ENCODE peak calls at places on chromosomes 7 and 10, in ten cellular contexts. C is uterus, W is transverse colon, X is heart left ventricle, U is tibial nerve, Q is stomach, N is Peyer's patch, A is IMR-90, I is adrenal gland, V is H1. B is an unnamed sample.

GRCh38 chr10:79319372-79319771 is 27.9 kb upstream of the PPIF start:
- DNase-seq in C (no peak), I (no peak), X (no peak), A (no peak), U (no peak), N (no peak), Q (no peak), W (no peak), V (no peak), B (no peak)

GRCh38 chr7:135753616-135754413 is 5.2 kb upstream of the FAM180A start:
- DNase-seq in I (no peak), X (no peak), N (no peak), W (no peak), U (no peak), V (no peak), A (no peak), Q (no peak), C (no peak), B (no peak)

GRCh38 chr10:35232509-35232908 is 103.8 kb upstream of the CCNY start:
- DNase-seq in U (no peak), A (no peak), Q (no peak), W (no peak), C (no peak), I (no peak), V (no peak), X (no peak), N (no peak), B (no peak)

GRCh38 chr10:29343607-29344038 is 54.8 kb downstream of the LYZL1 start:
- DNase-seq in U (no peak), A (no peak), V (no peak), I (no peak), Q (no peak), W (no peak), C (no peak), X (no peak), N (no peak), B (no peak)

GRCh38 chr10:102586858-102587257 is 57.4 kb upstream of the TRIM8 start:
- DNase-seq in C (no peak), W (no peak), X (no peak), I (no peak), Q (no peak), U (no peak), A (no peak), N (no peak), V (no peak), B (no peak)

GRCh38 chr10:80075781-80076180 is 2.7 kb upstream of the TMEM254 start:
- DNase-seq in A (peak), N (no peak), V (no peak), U (no peak), W (no peak), X (no peak), Q (no peak), C (no peak), I (no peak), B (no peak)

GRCh38 chr10:61899997-61900828 is 1.3 kb upstream of the ARID5B start:
- DNase-seq in Q (peak), C (peak), U (peak), W (peak), V (no peak), I (peak), X (peak), A (peak), N (peak), B (peak)

GRCh38 chr7:158083526-158084310 is 503.9 kb downstream of the PTPRN2 start:
- DNase-seq in U (no peak), W (no peak), V (no peak), Q (peak), I (no peak), C (no peak), X (no peak), N (no peak), A (no peak), B (no peak)

GRCh38 chr10:26334932-26335573 is 103.1 kb upstream of the APBB1IP start:
- DNase-seq in I (peak), W (peak), A (peak), Q (peak), N (peak), C (peak), U (peak), X (peak), V (peak), B (no peak)

GRCh38 chr10:26738354-26738753 is 40.9 kb downstream of the PDSS1 start:
- DNase-seq in X (no peak), W (no peak), N (no peak), A (no peak), V (no peak), Q (no peak), U (no peak), C (no peak), I (no peak), B (no peak)

GRCh38 chr7:1236831-1237701 is 4.4 kb downstream of the UNCX start:
- DNase-seq in V (no peak), C (no peak), N (no peak), A (no peak), I (no peak), U (no peak), X (no peak), Q (no peak), W (no peak), B (no peak)

GRCh38 chr10:6273351-6273750 is 70.6 kb downstream of the PFKFB3 start:
- DNase-seq in N (no peak), I (no peak), Q (no peak), W (no peak), V (no peak), X (no peak), A (no peak), C (no peak), U (no peak), B (no peak)

GRCh38 chr10:14468726-14469125 is 138.0 kb upstream of the FRMD4A start:
- DNase-seq in U (no peak), W (no peak), I (no peak), Q (no peak), A (no peak), X (no peak), V (no peak), C (no peak), N (no peak), B (no peak)

GRCh38 chr10:63217120-63217605 is 84.0 kb downstream of the NRBF2 start:
- DNase-seq in X (no peak), W (no peak), I (no peak), A (peak), V (no peak), C (no peak), Q (no peak), N (no peak), U (peak), B (no peak)

GRCh38 chr10:17835688-17836087 is 26.5 kb downstream of the MRC1 start:
- DNase-seq in X (no peak), C (no peak), W (no peak), V (no peak), Q (no peak), A (peak), I (no peak), N (no peak), U (no peak), B (no peak)

GRCh38 chr7:1087462-1087809 is 477 bp upstream of the GPER1 start:
- DNase-seq in Q (no peak), C (no peak), A (peak), X (no peak), N (no peak), I (no peak), W (no peak), V (no peak), U (no peak), B (no peak)

GRCh38 chr10:3986407-3987141 is 201.6 kb upstream of the KLF6 start:
- DNase-seq in U (no peak), V (no peak), A (no peak), X (no peak), W (no peak), Q (no peak), N (no peak), C (no peak), I (no peak), B (no peak)

GRCh38 chr7:362416-363096 is 72.6 kb downstream of the FOXL3 start:
- DNase-seq in N (peak), A (peak), U (no peak), Q (no peak), X (no peak), V (no peak), W (peak), C (no peak), I (peak), B (no peak)

GRCh38 chr7:80635998-80636397 is 2.4 kb upstream of the CD36 start:
- DNase-seq in U (no peak), A (no peak), N (no peak), X (no peak), W (no peak), C (no peak), Q (no peak), V (no peak), I (no peak), B (no peak)

GRCh38 chr7:89695241-89695640 is 459.0 kb upstream of the STEAP1 start:
- DNase-seq in W (no peak), Q (no peak), N (no peak), A (no peak), X (no peak), U (no peak), I (no peak), C (no peak), V (peak), B (no peak)

GRCh38 chr10:87505366-87506113 is 847 bp downstream of the MINPP1 start:
- DNase-seq in W (peak), N (peak), X (peak), A (peak), I (peak), V (no peak), Q (peak), C (peak), U (no peak), B (peak)

GRCh38 chr10:87510025-87510424 is 5.3 kb downstream of the MINPP1 start:
- DNase-seq in U (no peak), X (no peak), C (no peak), N (no peak), W (no peak), Q (no peak), V (no peak), A (no peak), I (no peak), B (no peak)

GRCh38 chr10:87506988-87507387 is 2.3 kb downstream of the MINPP1 start:
- DNase-seq in V (no peak), A (no peak), U (no peak), Q (no peak), X (no peak), W (no peak), I (no peak), N (no peak), C (no peak), B (no peak)

GRCh38 chr10:87507879-87508278 is 3.2 kb downstream of the MINPP1 start:
- DNase-seq in V (no peak), I (no peak), N (no peak), X (no peak), Q (no peak), C (no peak), W (no peak), A (no peak), U (no peak), B (no peak)

GRCh38 chr10:87511526-87511925 is 6.8 kb downstream of the MINPP1 start:
- DNase-seq in N (no peak), V (no peak), W (no peak), C (no peak), I (no peak), A (no peak), X (no peak), U (no peak), Q (no peak), B (no peak)
- TF ChIP-seq POLR2A in N (no peak), V (no peak), W (no peak), C (no peak), I (no peak), A (no peak), X (no peak), U (no peak), Q (no peak), B (no peak)

DNA sequence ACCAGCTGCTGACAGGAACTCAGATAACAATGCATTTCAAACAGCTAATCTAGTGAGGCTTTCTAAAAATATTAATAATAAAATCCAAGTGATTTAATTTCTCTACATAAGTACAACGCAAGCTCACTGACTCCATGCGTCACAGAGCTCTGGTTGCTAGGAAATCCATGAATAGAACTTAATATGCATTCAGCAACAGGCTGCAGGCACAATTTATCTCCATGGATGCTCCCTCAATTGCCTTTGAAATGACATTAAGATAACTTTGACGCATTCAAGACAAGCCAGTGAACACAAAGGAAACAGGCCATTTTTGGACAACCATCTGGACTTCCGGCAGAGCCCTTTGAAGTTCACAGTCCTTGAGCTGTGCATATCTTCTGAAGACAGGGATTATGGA is 118.6 kb upstream of the COL1A2 start:
- DNase-seq in W (no peak), A (no peak), X (no peak), I (peak), V (no peak), N (no peak), Q (no peak), C (no peak), U (no peak), B (no peak)
- H3K27ac ChIP-seq in W (no peak), A (no peak), X (no peak), I (no peak), V (no peak), N (no peak), Q (no peak), C (no peak), U (no peak), B (no peak)

GRCh38 chr10:122689146-122689807 is 10.4 kb downstream of the C10orf120 start:
- DNase-seq in I (no peak), U (no peak), C (no peak), A (no peak), N (no peak), Q (no peak), V (no peak), W (no peak), X (no peak), B (no peak)
- TF ChIP-seq POLR2A in I (no peak), U (no peak), C (no peak), A (no peak), N (no peak), Q (no peak), V (no peak), W (no peak), X (no peak), B (no peak)

GRCh38 chr7:16730937-16731336 is 22.6 kb upstream of the TSPAN13 start:
- DNase-seq in Q (no peak), W (no peak), A (no peak), N (no peak), C (no peak), V (no peak), I (no peak), X (no peak), U (no peak), B (no peak)

GRCh38 chr7:16727736-16728135 is 25.8 kb upstream of the TSPAN13 start:
- DNase-seq in V (no peak), A (peak), I (no peak), U (no peak), W (no peak), X (no peak), C (no peak), Q (no peak), N (no peak), B (no peak)

GRCh38 chr7:16734148-16734726 is 19.3 kb upstream of the TSPAN13 start:
- DNase-seq in Q (no peak), W (no peak), A (no peak), I (no peak), C (no peak), U (no peak), V (no peak), X (no peak), N (no peak), B (no peak)

GRCh38 chr7:16728811-16729210 is 24.7 kb upstream of the TSPAN13 start:
- DNase-seq in U (no peak), W (no peak), I (no peak), X (no peak), C (no peak), Q (no peak), A (no peak), N (no peak), V (no peak), B (no peak)

DNA sequence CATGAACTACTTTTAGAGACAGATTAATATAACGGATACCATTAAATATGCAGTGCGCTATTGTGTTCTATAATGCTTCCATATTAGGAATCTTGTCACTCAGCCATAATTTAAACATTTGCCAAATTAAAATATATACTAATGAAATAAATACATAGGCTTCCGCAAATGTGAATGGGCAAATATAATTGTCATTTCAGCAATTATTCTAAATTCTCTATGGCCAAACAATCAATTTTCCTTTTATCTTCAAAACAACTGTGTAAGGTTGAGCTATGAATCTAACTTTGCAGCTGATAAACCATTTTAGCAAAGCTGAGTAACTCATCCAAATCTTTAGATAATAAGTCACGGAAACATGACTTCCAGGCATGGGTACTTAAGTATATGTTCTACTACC is 20.7 kb upstream of the TSPAN13 start:
- DNase-seq in Q (no peak), I (no peak), U (no peak), N (no peak), A (no peak), W (no peak), V (no peak), C (no peak), X (no peak), B (no peak)
- H3K27ac ChIP-seq in Q (no peak), I (no peak), U (no peak), N (no peak), A (no peak), W (no peak), V (no peak), C (no peak), X (no peak), B (no peak)

DNA sequence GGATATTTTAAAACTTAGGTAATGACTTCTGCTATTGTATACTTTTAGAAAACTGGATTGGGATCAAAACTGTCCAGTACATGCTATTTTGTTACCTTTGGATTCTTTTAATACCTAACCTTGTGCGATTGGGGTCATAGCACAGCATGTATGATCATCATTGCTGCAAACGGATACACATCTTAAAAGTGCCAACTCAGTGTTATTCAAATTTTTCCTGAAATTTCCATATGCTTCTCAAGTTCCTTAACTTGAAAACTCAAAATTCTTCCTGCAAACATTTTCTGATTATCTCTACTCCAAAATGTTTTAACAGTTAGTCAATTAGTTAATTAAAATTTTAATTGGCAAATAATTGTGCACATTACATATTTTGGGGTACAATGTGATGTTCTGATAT is 147.5 kb downstream of the PCDH15 start:
- DNase-seq in V (no peak), A (no peak), X (no peak), U (no peak), C (no peak), W (no peak), I (no peak), N (no peak), Q (no peak), B (no peak)
- TF ChIP-seq POLR2A in V (no peak), A (no peak), X (no peak), U (no peak), C (no peak), W (no peak), I (no peak), N (no peak), Q (no peak), B (no peak)

DNA sequence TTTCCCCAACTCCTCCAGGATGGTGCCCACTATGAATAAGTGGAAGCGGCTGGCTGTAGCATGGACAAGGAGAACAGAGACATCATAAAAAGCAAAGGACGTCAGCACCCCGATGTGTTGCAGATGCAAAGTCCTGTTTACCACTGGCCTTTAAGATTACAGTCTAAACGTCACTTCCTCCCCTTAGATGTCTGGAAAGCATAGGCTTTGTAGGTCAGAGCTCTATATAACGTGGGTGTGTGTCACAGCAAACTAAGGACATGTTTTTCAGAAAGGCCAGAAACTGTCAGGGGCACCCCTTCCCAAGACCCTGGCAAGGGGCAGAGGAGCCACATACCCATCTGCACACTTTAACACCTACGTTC is 7.9 kb downstream of the COBL start:
- DNase-seq in I (peak), W (no peak), U (no peak), A (no peak), Q (no peak), C (no peak), N (no peak), V (peak), X (no peak), B (no peak)
- H3K27ac ChIP-seq in I (no peak), W (no peak), U (peak), A (no peak), Q (no peak), C (no peak), N (no peak), V (no peak), X (no peak), B (no peak)

GRCh38 chr7:6151994-6152735 is 120.3 kb downstream of the CYTH3 start:
- DNase-seq in N (no peak), W (no peak), X (no peak), I (peak), Q (no peak), U (no peak), A (no peak), C (no peak), V (no peak), B (no peak)
- TF ChIP-seq POLR2A in N (no peak), W (no peak), X (no peak), I (no peak), Q (no peak), U (no peak), A (no peak), C (no peak), V (no peak), B (no peak)

DNA sequence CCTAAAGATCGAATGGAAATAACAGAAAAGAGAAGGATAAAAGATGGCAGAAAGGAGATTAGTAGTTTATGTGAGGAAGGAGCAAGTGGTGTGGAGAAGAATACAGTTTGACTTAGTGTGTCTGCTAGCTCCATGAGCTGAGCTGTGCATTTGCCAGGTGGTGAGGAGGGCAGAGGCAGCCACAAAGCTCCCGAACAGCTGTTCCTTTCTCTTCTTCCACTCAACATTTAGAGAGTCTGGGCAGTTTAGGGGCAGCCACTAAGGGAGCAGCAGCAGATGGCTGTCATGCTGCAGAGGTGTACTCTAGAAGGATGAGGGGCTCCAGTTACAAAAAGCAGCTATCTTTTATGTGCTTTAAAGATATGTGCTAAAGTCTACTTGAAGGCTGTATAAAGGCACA is 674.4 kb downstream of the GRM8 start:
- DNase-seq in N (no peak), U (no peak), X (no peak), V (no peak), A (no peak), W (no peak), C (no peak), I (no peak), Q (no peak), B (no peak)
- H3K27ac ChIP-seq in N (no peak), U (no peak), X (no peak), V (no peak), A (no peak), W (no peak), C (no peak), I (no peak), Q (no peak), B (no peak)

GRCh38 chr7:99027241-99027640 is 116.7 kb downstream of the SMURF1 start:
- DNase-seq in Q (no peak), A (peak), I (peak), X (no peak), N (no peak), U (no peak), C (no peak), W (no peak), V (no peak), B (no peak)
- TF ChIP-seq POLR2A in Q (no peak), A (no peak), I (no peak), X (no peak), N (no peak), U (no peak), C (no peak), W (no peak), V (no peak), B (no peak)

GRCh38 chr7:25884265-25884664 is 267.7 kb upstream of the NFE2L3 start:
- DNase-seq in X (no peak), N (no peak), W (no peak), C (no peak), U (no peak), I (no peak), Q (no peak), A (no peak), V (no peak), B (no peak)
- H3K27ac ChIP-seq in X (no peak), N (no peak), W (no peak), C (no peak), U (no peak), I (no peak), Q (no peak), A (no peak), V (no peak), B (no peak)